ENCODE peak calls at places on chromosome 19, in nine cellular contexts. One of them, this sample, is unnamed.

GRCh38 chr19:48283908-48284307 is 14.0 kb downstream of the ZNF114 start:
- DNase-seq in Peyer's patch: no peak
- DNase-seq in NCI-H1436: no peak
- DNase-seq in BJ: peak; percentile 83
- DNase-seq in uterus: no peak
- DNase-seq in activated T-helper 1 cell treated with Interleukin-2 at 50 U/mL for 16 hours: no peak
- DNase-seq in globus pallidus: no peak
- DNase-seq in midbrain: no peak
- DNase-seq in hippocampal formation: no peak
- DNase-seq in this sample: no peak

GRCh38 chr19:38705197-38706019 is 38.9 kb downstream of the CAPN12 start:
- DNase-seq in Peyer's patch: no peak
- DNase-seq in NCI-H1436: no peak
- DNase-seq in BJ: no peak
- DNase-seq in uterus: no peak
- DNase-seq in activated T-helper 1 cell treated with Interleukin-2 at 50 U/mL for 16 hours: no peak
- DNase-seq in globus pallidus: no peak
- DNase-seq in midbrain: no peak
- DNase-seq in hippocampal formation: no peak
- DNase-seq in this sample: no peak

GRCh38 chr19:32971715-32972540 is at the start of the genes CEP89 and FAAP24:
- DNase-seq in Peyer's patch: peak; percentile 99
- DNase-seq in NCI-H1436: peak; percentile 98
- DNase-seq in BJ: peak; percentile 95
- DNase-seq in uterus: peak; percentile 98
- DNase-seq in activated T-helper 1 cell treated with Interleukin-2 at 50 U/mL for 16 hours: peak; percentile 96
- DNase-seq in globus pallidus: peak; percentile 98
- DNase-seq in midbrain: peak; percentile 100
- DNase-seq in hippocampal formation: peak; percentile 99
- DNase-seq in this sample: peak; percentile 99

GRCh38 chr19:48355555-48355954 is 8.2 kb downstream of the TMEM143 start:
- DNase-seq in Peyer's patch: no peak
- DNase-seq in NCI-H1436: no peak
- DNase-seq in BJ: no peak
- DNase-seq in uterus: no peak
- DNase-seq in activated T-helper 1 cell treated with Interleukin-2 at 50 U/mL for 16 hours: no peak
- DNase-seq in globus pallidus: no peak
- DNase-seq in midbrain: no peak
- DNase-seq in hippocampal formation: no peak
- DNase-seq in this sample: no peak

GRCh38 chr19:40592170-40592569 is 9.0 kb upstream of the LTBP4 start:
- DNase-seq in Peyer's patch: no peak
- DNase-seq in NCI-H1436: peak; percentile 71
- DNase-seq in BJ: no peak
- DNase-seq in uterus: no peak
- DNase-seq in activated T-helper 1 cell treated with Interleukin-2 at 50 U/mL for 16 hours: no peak
- DNase-seq in globus pallidus: no peak
- DNase-seq in midbrain: no peak
- DNase-seq in hippocampal formation: no peak
- DNase-seq in this sample: no peak

GRCh38 chr19:34985249-34986022 is 14.7 kb upstream of the GRAMD1A start:
- DNase-seq in Peyer's patch: peak; percentile 64
- DNase-seq in NCI-H1436: no peak
- DNase-seq in BJ: no peak
- DNase-seq in uterus: peak; percentile 58
- DNase-seq in activated T-helper 1 cell treated with Interleukin-2 at 50 U/mL for 16 hours: no peak
- DNase-seq in globus pallidus: no peak
- DNase-seq in midbrain: no peak
- DNase-seq in hippocampal formation: no peak
- DNase-seq in this sample: no peak

GRCh38 chr19:3324405-3324856 is 42.0 kb upstream of the NFIC start:
- DNase-seq in Peyer's patch: peak; percentile 84
- DNase-seq in NCI-H1436: no peak
- DNase-seq in BJ: no peak
- DNase-seq in uterus: no peak
- DNase-seq in activated T-helper 1 cell treated with Interleukin-2 at 50 U/mL for 16 hours: peak; percentile 39
- DNase-seq in globus pallidus: no peak
- DNase-seq in midbrain: no peak
- DNase-seq in hippocampal formation: no peak
- DNase-seq in this sample: no peak

GRCh38 chr19:39941615-39942507 is 7.4 kb upstream of the FCGBP start:
- DNase-seq in Peyer's patch: peak; percentile 85
- DNase-seq in NCI-H1436: no peak
- DNase-seq in BJ: no peak
- DNase-seq in uterus: no peak
- DNase-seq in activated T-helper 1 cell treated with Interleukin-2 at 50 U/mL for 16 hours: peak; percentile 21
- DNase-seq in globus pallidus: peak; percentile 62
- DNase-seq in midbrain: peak; percentile 32
- DNase-seq in hippocampal formation: peak; percentile 31
- DNase-seq in this sample: no peak

GRCh38 chr19:5016268-5016667 is 47.4 kb downstream of the KDM4B start:
- DNase-seq in Peyer's patch: no peak
- DNase-seq in NCI-H1436: no peak
- DNase-seq in BJ: no peak
- DNase-seq in uterus: no peak
- DNase-seq in activated T-helper 1 cell treated with Interleukin-2 at 50 U/mL for 16 hours: no peak
- DNase-seq in globus pallidus: no peak
- DNase-seq in midbrain: no peak
- DNase-seq in hippocampal formation: no peak
- DNase-seq in this sample: no peak

GRCh38 chr19:2782357-2782935 is 627 bp downstream of the SGTA start:
- DNase-seq in Peyer's patch: no peak
- DNase-seq in NCI-H1436: no peak
- DNase-seq in BJ: no peak
- DNase-seq in uterus: no peak
- DNase-seq in activated T-helper 1 cell treated with Interleukin-2 at 50 U/mL for 16 hours: no peak
- DNase-seq in globus pallidus: no peak
- DNase-seq in midbrain: no peak
- DNase-seq in hippocampal formation: no peak
- DNase-seq in this sample: no peak

GRCh38 chr19:51697169-51697776 is 4.1 kb downstream of the SPACA6 start:
- DNase-seq in Peyer's patch: peak; percentile 28
- DNase-seq in NCI-H1436: no peak
- DNase-seq in BJ: no peak
- DNase-seq in uterus: no peak
- DNase-seq in activated T-helper 1 cell treated with Interleukin-2 at 50 U/mL for 16 hours: no peak
- DNase-seq in globus pallidus: no peak
- DNase-seq in midbrain: no peak
- DNase-seq in hippocampal formation: no peak
- DNase-seq in this sample: no peak

GRCh38 chr19:49528211-49528771 is 488 bp downstream of the RCN3 start:
- DNase-seq in Peyer's patch: no peak
- DNase-seq in NCI-H1436: no peak
- DNase-seq in BJ: no peak
- DNase-seq in uterus: peak; percentile 54
- DNase-seq in activated T-helper 1 cell treated with Interleukin-2 at 50 U/mL for 16 hours: no peak
- DNase-seq in globus pallidus: no peak
- DNase-seq in midbrain: no peak
- DNase-seq in hippocampal formation: no peak
- DNase-seq in this sample: no peak

GRCh38 chr19:23415561-23416191 is 20.4 kb upstream of the ZNF91 start:
- DNase-seq in Peyer's patch: peak; percentile 82
- DNase-seq in NCI-H1436: no peak
- DNase-seq in BJ: no peak
- DNase-seq in uterus: no peak
- DNase-seq in activated T-helper 1 cell treated with Interleukin-2 at 50 U/mL for 16 hours: no peak
- DNase-seq in globus pallidus: no peak
- DNase-seq in midbrain: no peak
- DNase-seq in hippocampal formation: no peak
- DNase-seq in this sample: no peak

GRCh38 chr19:11931513-11931912 is 6.6 kb downstream of the ZNF700 start:
- DNase-seq in Peyer's patch: no peak
- DNase-seq in NCI-H1436: no peak
- DNase-seq in BJ: no peak
- DNase-seq in uterus: no peak
- DNase-seq in activated T-helper 1 cell treated with Interleukin-2 at 50 U/mL for 16 hours: no peak
- DNase-seq in globus pallidus: no peak
- DNase-seq in midbrain: no peak
- DNase-seq in hippocampal formation: no peak
- DNase-seq in this sample: no peak

GRCh38 chr19:4425531-4425930 is 23.1 kb downstream of the CHAF1A start:
- DNase-seq in Peyer's patch: no peak
- DNase-seq in NCI-H1436: no peak
- DNase-seq in BJ: peak; percentile 42
- DNase-seq in uterus: no peak
- DNase-seq in activated T-helper 1 cell treated with Interleukin-2 at 50 U/mL for 16 hours: no peak
- DNase-seq in globus pallidus: no peak
- DNase-seq in midbrain: no peak
- DNase-seq in hippocampal formation: no peak
- DNase-seq in this sample: peak; percentile 34

GRCh38 chr19:29526730-29527499 is 1.1 kb downstream of the VSTM2B start:
- DNase-seq in Peyer's patch: no peak
- DNase-seq in NCI-H1436: no peak
- DNase-seq in BJ: no peak
- DNase-seq in uterus: no peak
- DNase-seq in activated T-helper 1 cell treated with Interleukin-2 at 50 U/mL for 16 hours: no peak
- DNase-seq in globus pallidus: peak; percentile 35
- DNase-seq in midbrain: no peak
- DNase-seq in hippocampal formation: no peak
- DNase-seq in this sample: no peak

GRCh38 chr19:14059652-14060155 is 2.2 kb downstream of the PALM3 start:
- DNase-seq in Peyer's patch: no peak
- DNase-seq in NCI-H1436: no peak
- DNase-seq in BJ: no peak
- DNase-seq in uterus: no peak
- DNase-seq in activated T-helper 1 cell treated with Interleukin-2 at 50 U/mL for 16 hours: no peak
- DNase-seq in globus pallidus: no peak
- DNase-seq in midbrain: no peak
- DNase-seq in hippocampal formation: no peak
- DNase-seq in this sample: no peak

GRCh38 chr19:17944301-17944700 is 11.5 kb downstream of the CCDC124 start:
- DNase-seq in Peyer's patch: no peak
- DNase-seq in NCI-H1436: no peak
- DNase-seq in BJ: peak; percentile 34
- DNase-seq in uterus: peak; percentile 40
- DNase-seq in activated T-helper 1 cell treated with Interleukin-2 at 50 U/mL for 16 hours: no peak
- DNase-seq in globus pallidus: no peak
- DNase-seq in midbrain: no peak
- DNase-seq in hippocampal formation: no peak
- DNase-seq in this sample: peak; percentile 36

GRCh38 chr19:1105217-1105872 is 1.6 kb downstream of the GPX4 start:
- DNase-seq in Peyer's patch: no peak
- DNase-seq in NCI-H1436: no peak
- DNase-seq in BJ: no peak
- DNase-seq in uterus: no peak
- DNase-seq in activated T-helper 1 cell treated with Interleukin-2 at 50 U/mL for 16 hours: no peak
- DNase-seq in globus pallidus: no peak
- DNase-seq in midbrain: no peak
- DNase-seq in hippocampal formation: no peak
- DNase-seq in this sample: no peak

GRCh38 chr19:34263745-34264237 is 9.4 kb downstream of the GARRE1 start:
- DNase-seq in Peyer's patch: peak; percentile 6
- DNase-seq in NCI-H1436: no peak
- DNase-seq in BJ: no peak
- DNase-seq in uterus: no peak
- DNase-seq in activated T-helper 1 cell treated with Interleukin-2 at 50 U/mL for 16 hours: no peak
- DNase-seq in globus pallidus: no peak
- DNase-seq in midbrain: no peak
- DNase-seq in hippocampal formation: no peak
- DNase-seq in this sample: no peak